ENCODE peak calls at places on chromosomes 13 and 19, in seven cellular contexts. K is neuronal stem cell; W is MG63; J is GM23248; F is stimulated activated naive CD8-positive, alpha-beta T cell treated with anti-CD3 and anti-CD28 coated beads, Interleukin-15, amount 100 ng/mL, for 72 hours; X is gastrocnemius medialis; P is HEK293T. T is an unnamed sample.

GRCh38 chr13:48631441-48631840 is 22.3 kb upstream of the CYSLTR2 start:
- DNase-seq in W (no peak), P (no peak), J (no peak), K (no peak), X (no peak), F (no peak), T (no peak)

GRCh38 chr19:15108845-15109767 is 1.9 kb downstream of the SYDE1 start:
- DNase-seq in W (no peak), F (no peak), X (no peak), P (no peak), J (no peak), K (no peak), T (no peak)

GRCh38 chr19:1992759-1993260 is 22.7 kb downstream of the BTBD2 start:
- DNase-seq in X (no peak), K (no peak), F (no peak), J (peak), W (no peak), P (peak), T (no peak)

GRCh38 chr19:5718579-5719273 is 1.2 kb downstream of the LONP1 start:
- DNase-seq in X (no peak), F (peak), W (peak), K (no peak), P (no peak), J (peak), T (no peak)

GRCh38 chr13:113786262-113786841 is 27.3 kb downstream of the TMEM255B start:
- DNase-seq in F (no peak), K (no peak), W (no peak), P (no peak), X (no peak), J (peak), T (peak)

GRCh38 chr19:13689050-13689449 is 75.3 kb upstream of the MRI1 start:
- DNase-seq in P (peak), X (no peak), K (peak), W (peak), F (no peak), J (peak), T (no peak)

GRCh38 chr19:19606021-19606420 is 12.5 kb downstream of the PBX4 start:
- DNase-seq in F (no peak), J (no peak), X (no peak), K (no peak), P (no peak), W (no peak), T (peak)

GRCh38 chr19:14433454-14434156 is 499 bp downstream of the PKN1 start:
- DNase-seq in P (no peak), K (no peak), F (peak), J (peak), W (no peak), X (no peak), T (peak)

GRCh38 chr19:49506575-49507105 is 5.8 kb upstream of the FCGRT start:
- DNase-seq in J (peak), X (no peak), W (no peak), P (peak), F (peak), K (peak), T (peak)

GRCh38 chr13:44759723-44760360 is 183.7 kb upstream of the TSC22D1 start:
- DNase-seq in X (peak), W (peak), J (no peak), P (peak), F (no peak), K (no peak), T (no peak)

GRCh38 chr19:3397266-3398022 is 31.1 kb downstream of the NFIC start:
- DNase-seq in P (no peak), F (no peak), X (no peak), K (no peak), J (peak), W (no peak), T (no peak)

GRCh38 chr19:48625891-48626327 is 6.6 kb downstream of the SPHK2 start:
- DNase-seq in P (no peak), J (no peak), K (no peak), X (no peak), W (no peak), F (no peak), T (no peak)

GRCh38 chr19:41350735-41351338 is 2.9 kb downstream of the TGFB1 start:
- DNase-seq in F (no peak), P (no peak), X (no peak), K (no peak), J (peak), W (peak), T (no peak)

GRCh38 chr19:8423821-8424223 is 10.7 kb downstream of the MARCHF2 start:
- DNase-seq in P (peak), X (peak), F (no peak), W (peak), K (peak), J (peak), T (no peak)

GRCh38 chr19:1455336-1456120 is 5.6 kb downstream of the APC2 start:
- DNase-seq in F (peak), P (peak), K (no peak), X (no peak), W (peak), J (peak), T (peak)

GRCh38 chr13:79485014-79485441 is 4.1 kb downstream of the NDFIP2 start:
- DNase-seq in K (no peak), W (peak), J (peak), X (peak), P (no peak), F (no peak), T (no peak)

GRCh38 chr13:101799196-101799595 is 346.7 kb downstream of the ITGBL1 start:
- DNase-seq in P (no peak), K (no peak), X (no peak), F (no peak), J (no peak), W (no peak), T (no peak)

GRCh38 chr19:1987197-1988187 is 28.0 kb downstream of the BTBD2 start:
- DNase-seq in X (no peak), W (no peak), J (no peak), F (no peak), K (no peak), P (no peak), T (no peak)

GRCh38 chr13:37383066-37383465 is 215.5 kb downstream of the POSTN start:
- DNase-seq in F (no peak), J (no peak), X (no peak), K (no peak), P (no peak), W (no peak), T (no peak)